ENCODE peak calls at places on chromosomes 3 and 15, in four cellular contexts. I is iPS DF 6.9, Y is spleen, Q is breast epithelium. D is an unnamed sample.

GRCh38 chr15:85785887-85786777 is 8.6 kb downstream of the KLHL25 start:
- DNase-seq in Q (no peak), Y (peak; percentile 70), I (no peak), D (no peak)

GRCh38 chr3:52444860-52445793 is at the start of gene SEMA3G:
- DNase-seq in Y (peak; percentile 91), I (peak; percentile 57), Q (peak; percentile 83), D (peak; percentile 90)

GRCh38 chr3:103818800-103819199 is 1384.0 kb downstream of the ZPLD1 start:
- DNase-seq in I (no peak), Y (no peak), Q (no peak), D (no peak)

GRCh38 chr3:100650651-100651611 is 41.5 kb downstream of the ADGRG7 start:
- DNase-seq in I (no peak), Y (no peak), Q (no peak), D (no peak)

GRCh38 chr15:65916664-65917406 is 47.5 kb downstream of the RAB11A start:
- DNase-seq in I (peak; percentile 50), Q (peak; percentile 57), Y (peak; percentile 77), D (peak; percentile 73)

GRCh38 chr3:43296565-43296964 is 10.2 kb downstream of the SNRK start:
- DNase-seq in Y (peak; percentile 84), I (no peak), Q (no peak), D (no peak)

GRCh38 chr3:21158801-21159564 is 592.0 kb downstream of the ZNF385D start:
- DNase-seq in Q (no peak), Y (no peak), I (no peak), D (no peak)

GRCh38 chr3:151328298-151329036 is 882 bp downstream of the P2RY13 start:
- DNase-seq in Q (no peak), I (no peak), Y (no peak), D (peak; percentile 26)

GRCh38 chr3:99633887-99634558 is 4.4 kb upstream of the COL8A1 start:
- DNase-seq in Y (no peak), I (no peak), Q (no peak), D (no peak)

GRCh38 chr3:29194139-29194538 is 86.7 kb upstream of the RBMS3 start:
- DNase-seq in I (no peak), Q (no peak), Y (no peak), D (no peak)

GRCh38 chr15:35181538-35181937 is 96.4 kb upstream of the NANOGP8 start:
- DNase-seq in I (no peak), Y (no peak), Q (no peak), D (no peak)

GRCh38 chr3:43024183-43024865 is 45.2 kb downstream of the GASK1A start:
- DNase-seq in I (no peak), Y (no peak), Q (no peak), D (no peak)

GRCh38 chr3:133663569-133664313 is 2.0 kb upstream of the TOPBP1 start:
- DNase-seq in I (peak; percentile 27), Y (no peak), Q (no peak), D (no peak)

GRCh38 chr15:80059786-80060489 is 462 bp downstream of the ZFAND6 start:
- DNase-seq in I (no peak), Q (no peak), Y (no peak), D (peak; percentile 46)

GRCh38 chr3:102415553-102415952 is 19.3 kb upstream of the ZPLD1 start:
- DNase-seq in Y (no peak), I (no peak), Q (no peak), D (no peak)

GRCh38 chr15:66951531-66951930 is 113.9 kb upstream of the SMAD3 start:
- DNase-seq in Y (no peak), I (no peak), Q (no peak), D (no peak)

GRCh38 chr15:51190424-51191068 is 95.8 kb upstream of the TNFAIP8L3 start:
- DNase-seq in Y (peak; percentile 85), I (no peak), Q (no peak), D (no peak)

GRCh38 chr15:68149059-68149458 is 56.1 kb downstream of the CALML4 start:
- DNase-seq in Y (no peak), I (no peak), Q (no peak), D (no peak)

GRCh38 chr3:32420138-32420981 is 28.7 kb downstream of the CMTM7 start:
- DNase-seq in I (no peak), Y (peak; percentile 79), Q (peak; percentile 66), D (peak; percentile 58)

GRCh38 chr3:186511245-186511644 is 32.9 kb downstream of the CRYGS start:
- DNase-seq in I (no peak), Y (no peak), Q (no peak), D (no peak)

DNA sequence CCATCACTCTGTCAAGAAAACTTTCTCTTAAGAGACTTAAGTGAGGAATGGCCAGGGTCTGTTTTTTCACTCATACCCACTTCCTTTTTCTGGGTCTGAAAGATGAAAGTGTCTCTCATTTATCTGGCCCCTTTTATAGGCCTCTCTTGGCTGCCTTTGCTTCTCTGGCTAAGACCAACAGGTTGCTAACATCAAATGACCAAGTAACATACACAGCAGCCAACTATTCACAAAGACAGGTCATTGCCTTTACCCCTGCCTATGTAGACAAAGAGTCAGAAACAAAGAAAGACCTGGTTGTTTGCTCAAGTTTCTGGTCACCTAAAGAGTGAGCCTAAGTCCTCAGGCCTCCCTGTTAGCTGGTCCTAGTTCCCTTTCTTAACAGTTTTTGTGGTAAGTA is 24.0 kb upstream of the CSTA start:
- DNase-seq in Y (no peak), Q (no peak), I (no peak), D (no peak)
- H3K27me3 ChIP-seq in Y (no peaks in the 10 kb centered on the region), Q (no peaks in the 10 kb centered on the region), I (no peaks in the 10 kb centered on the region), D (no peaks in the 10 kb centered on the region)

DNA sequence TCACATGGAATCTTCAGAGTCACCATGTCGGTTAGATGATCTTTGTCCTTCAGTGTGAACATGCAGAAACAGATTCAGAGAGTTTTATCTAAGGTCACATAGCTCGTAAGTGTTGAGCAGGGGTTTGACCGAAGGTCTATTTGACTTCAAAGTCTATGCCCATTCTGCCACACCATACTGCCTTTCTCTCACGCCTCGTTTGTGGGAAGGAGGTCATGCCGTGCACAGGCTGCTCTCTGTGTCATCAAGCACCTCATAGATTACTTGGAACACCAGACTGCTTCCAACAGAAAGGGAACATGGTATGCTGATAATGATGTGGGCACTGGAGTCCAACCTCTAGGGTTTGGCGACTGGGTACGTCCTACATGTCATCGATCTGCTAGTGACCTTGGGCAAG is 128.8 kb downstream of the SV2B start:
- DNase-seq in Y (no peak), Q (no peak), I (no peak), D (no peak)
- H3K27me3 ChIP-seq in Y (no peaks in the 10 kb centered on the region), Q (no peaks in the 10 kb centered on the region), I (no peaks in the 10 kb centered on the region), D (no peaks in the 10 kb centered on the region)

GRCh38 chr3:194310516-194310915 is 40.6 kb downstream of the CPN2 start:
- DNase-seq in Q (no peak), I (no peak), Y (peak; percentile 68), D (no peak)
- H3K27me3 ChIP-seq in Q (no peaks in the 10 kb centered on the region), I (peaks cover 2% of the 10 kb centered on the region), Y (no peaks in the 10 kb centered on the region), D (no peaks in the 10 kb centered on the region)

GRCh38 chr3:147389265-147390175 is 16.8 kb downstream of the ZIC4 start:
- DNase-seq in Q (no peak), Y (no peak), I (no peak), D (no peak)
- H3K27me3 ChIP-seq in Q (peaks cover 4% of the 10 kb centered on the region), Y (peaks cover 83% of the 10 kb centered on the region), I (peaks cover 79% of the 10 kb centered on the region), D (no peaks in the 10 kb centered on the region)

GRCh38 chr15:88604972-88605506 is 16.1 kb upstream of the AEN start:
- DNase-seq in I (no peak), Y (no peak), Q (no peak), D (no peak)

GRCh38 chr15:88605507-88606436 is 15.4 kb upstream of the AEN start:
- DNase-seq in Q (no peak), Y (peak; percentile 76), I (no peak), D (peak; percentile 86)

GRCh38 chr15:88603885-88604284 is 17.3 kb upstream of the AEN start:
- DNase-seq in Q (no peak), Y (no peak), I (no peak), D (no peak)

GRCh38 chr15:88606437-88606794 is 14.7 kb upstream of the AEN start:
- DNase-seq in I (no peak), Q (no peak), Y (no peak), D (no peak)

DNA sequence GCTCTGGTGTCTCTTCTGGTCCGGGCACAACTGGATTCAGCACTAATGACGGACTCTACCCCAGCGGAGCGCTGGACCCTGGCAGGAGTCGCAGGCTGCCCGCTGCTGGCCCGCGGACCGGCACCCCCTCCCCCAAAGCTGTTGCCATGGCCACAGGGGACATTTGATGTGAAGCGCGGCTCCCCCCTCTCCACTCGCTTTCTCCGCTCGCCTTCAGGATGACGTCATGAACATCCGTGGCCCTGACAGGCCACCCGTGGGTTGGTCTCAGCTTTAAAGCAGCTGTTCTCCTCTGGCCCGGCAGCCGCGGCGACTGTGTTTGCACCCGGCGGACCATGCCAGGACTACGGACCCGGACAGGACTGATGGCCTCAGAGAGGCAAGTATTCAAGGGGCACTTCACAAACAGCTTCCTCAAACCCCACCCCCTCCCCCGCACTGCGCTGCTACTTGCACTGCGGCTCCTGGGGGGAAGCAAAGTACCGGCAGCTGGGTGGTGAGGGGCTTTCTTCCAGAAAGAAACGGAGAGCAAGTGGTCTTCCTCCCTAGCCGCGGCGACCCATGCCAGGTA is 16.7 kb upstream of the AEN start:
- DNase-seq in Y (no peak), Q (no peak), I (no peak), D (no peak)
- H3K27me3 ChIP-seq in Y (peaks cover 38% of the 10 kb centered on the region), Q (peaks cover 6% of the 10 kb centered on the region), I (peaks cover 35% of the 10 kb centered on the region), D (peaks cover 36% of the 10 kb centered on the region)

GRCh38 chr3:72299823-72300222 is 514.9 kb upstream of the PROK2 start:
- DNase-seq in Q (no peak), Y (no peak), I (no peak), D (no peak)
- H3K27me3 ChIP-seq in Q (no peaks in the 10 kb centered on the region), Y (no peaks in the 10 kb centered on the region), I (no peaks in the 10 kb centered on the region), D (no peaks in the 10 kb centered on the region)

GRCh38 chr3:62376906-62377865 is 3.8 kb upstream of the FEZF2 start:
- DNase-seq in Y (no peak), Q (no peak), I (no peak), D (peak; percentile 72)
- H3K27me3 ChIP-seq in Y (peaks cover 48% of the 10 kb centered on the region), Q (no peaks in the 10 kb centered on the region), I (peaks cover 98% of the 10 kb centered on the region), D (peaks cover 13% of the 10 kb centered on the region)

D was measured in upper lobe of left lung.